ENCODE peak calls at places on chromosomes 7 and 10, in five cellular contexts. One of them, this sample, is unnamed.

GRCh38 chr7:26443761-26444160 is 152.1 kb downstream of the SNX10 start:
- DNase-seq in hippocampal formation: no peak
- DNase-seq in stimulated activated CD8-positive, alpha-beta memory T cell treated with anti-CD3 and anti-CD28 coated beads, Interleukin-2, amount 100 ng/mL, for 1 hour: no peak
- DNase-seq in effector memory CD8-positive, alpha-beta T cell: no peak
- DNase-seq in H7: no peak
- DNase-seq in this sample: no peak

GRCh38 chr10:46223064-46223480 is 63.7 kb upstream of the ANTXRL start:
- DNase-seq in stimulated activated CD8-positive, alpha-beta memory T cell treated with anti-CD3 and anti-CD28 coated beads, Interleukin-2, amount 100 ng/mL, for 1 hour: no peak
- DNase-seq in hippocampal formation: no peak
- DNase-seq in effector memory CD8-positive, alpha-beta T cell: no peak
- DNase-seq in H7: no peak
- DNase-seq in this sample: no peak

GRCh38 chr10:79376751-79377556 is 29.7 kb downstream of the PPIF start:
- DNase-seq in H7: no peak
- DNase-seq in effector memory CD8-positive, alpha-beta T cell: no peak
- DNase-seq in hippocampal formation: no peak
- DNase-seq in stimulated activated CD8-positive, alpha-beta memory T cell treated with anti-CD3 and anti-CD28 coated beads, Interleukin-2, amount 100 ng/mL, for 1 hour: no peak
- DNase-seq in this sample: no peak

GRCh38 chr10:97543025-97543546 is 29.5 kb upstream of the ANKRD2 start:
- DNase-seq in H7: peak; percentile 49
- DNase-seq in stimulated activated CD8-positive, alpha-beta memory T cell treated with anti-CD3 and anti-CD28 coated beads, Interleukin-2, amount 100 ng/mL, for 1 hour: peak; percentile 1
- DNase-seq in effector memory CD8-positive, alpha-beta T cell: no peak
- DNase-seq in hippocampal formation: peak; percentile 78
- DNase-seq in this sample: peak; percentile 96

GRCh38 chr7:66281678-66282593 is 76.8 kb downstream of the TPST1 start:
- DNase-seq in hippocampal formation: no peak
- DNase-seq in effector memory CD8-positive, alpha-beta T cell: no peak
- DNase-seq in stimulated activated CD8-positive, alpha-beta memory T cell treated with anti-CD3 and anti-CD28 coated beads, Interleukin-2, amount 100 ng/mL, for 1 hour: no peak
- DNase-seq in H7: no peak
- DNase-seq in this sample: peak; percentile 40

GRCh38 chr7:44486693-44487092 is 3.8 kb downstream of the NUDCD3 start:
- DNase-seq in stimulated activated CD8-positive, alpha-beta memory T cell treated with anti-CD3 and anti-CD28 coated beads, Interleukin-2, amount 100 ng/mL, for 1 hour: no peak
- DNase-seq in hippocampal formation: no peak
- DNase-seq in effector memory CD8-positive, alpha-beta T cell: no peak
- DNase-seq in H7: peak; percentile 15
- DNase-seq in this sample: no peak

GRCh38 chr7:43137811-43138210 is 25.4 kb downstream of the HECW1 start:
- DNase-seq in stimulated activated CD8-positive, alpha-beta memory T cell treated with anti-CD3 and anti-CD28 coated beads, Interleukin-2, amount 100 ng/mL, for 1 hour: no peak
- DNase-seq in H7: no peak
- DNase-seq in effector memory CD8-positive, alpha-beta T cell: no peak
- DNase-seq in hippocampal formation: no peak
- DNase-seq in this sample: no peak

GRCh38 chr7:78134256-78134655 is 335.7 kb downstream of the PHTF2 start:
- DNase-seq in stimulated activated CD8-positive, alpha-beta memory T cell treated with anti-CD3 and anti-CD28 coated beads, Interleukin-2, amount 100 ng/mL, for 1 hour: no peak
- DNase-seq in H7: peak; percentile 67
- DNase-seq in hippocampal formation: no peak
- DNase-seq in effector memory CD8-positive, alpha-beta T cell: no peak
- DNase-seq in this sample: peak; percentile 37

GRCh38 chr7:25622716-25623115 is 394.4 kb upstream of the NPVF start:
- DNase-seq in stimulated activated CD8-positive, alpha-beta memory T cell treated with anti-CD3 and anti-CD28 coated beads, Interleukin-2, amount 100 ng/mL, for 1 hour: no peak
- DNase-seq in effector memory CD8-positive, alpha-beta T cell: no peak
- DNase-seq in hippocampal formation: no peak
- DNase-seq in H7: no peak
- DNase-seq in this sample: no peak

GRCh38 chr7:54788664-54789063 is 29.7 kb upstream of the SEC61G start:
- DNase-seq in H7: peak; percentile 73
- DNase-seq in hippocampal formation: peak; percentile 9
- DNase-seq in stimulated activated CD8-positive, alpha-beta memory T cell treated with anti-CD3 and anti-CD28 coated beads, Interleukin-2, amount 100 ng/mL, for 1 hour: no peak
- DNase-seq in effector memory CD8-positive, alpha-beta T cell: no peak
- DNase-seq in this sample: peak; percentile 81

GRCh38 chr10:32105782-32106382 is 49.7 kb upstream of the KIF5B start:
- DNase-seq in H7: no peak
- DNase-seq in effector memory CD8-positive, alpha-beta T cell: no peak
- DNase-seq in hippocampal formation: no peak
- DNase-seq in stimulated activated CD8-positive, alpha-beta memory T cell treated with anti-CD3 and anti-CD28 coated beads, Interleukin-2, amount 100 ng/mL, for 1 hour: no peak
- DNase-seq in this sample: peak; percentile 71

GRCh38 chr10:97708976-97709745 is 4.4 kb upstream of the MARVELD1 start:
- DNase-seq in effector memory CD8-positive, alpha-beta T cell: peak; percentile 33
- DNase-seq in H7: peak; percentile 82
- DNase-seq in stimulated activated CD8-positive, alpha-beta memory T cell treated with anti-CD3 and anti-CD28 coated beads, Interleukin-2, amount 100 ng/mL, for 1 hour: no peak
- DNase-seq in hippocampal formation: peak; percentile 38
- DNase-seq in this sample: peak; percentile 64

GRCh38 chr7:2527505-2528464 is 8.2 kb downstream of the LFNG start:
- DNase-seq in H7: no peak
- DNase-seq in effector memory CD8-positive, alpha-beta T cell: peak; percentile 42
- DNase-seq in stimulated activated CD8-positive, alpha-beta memory T cell treated with anti-CD3 and anti-CD28 coated beads, Interleukin-2, amount 100 ng/mL, for 1 hour: no peak
- DNase-seq in hippocampal formation: no peak
- DNase-seq in this sample: no peak

GRCh38 chr7:16791895-16792294 is 12.9 kb downstream of the AGR2 start:
- DNase-seq in effector memory CD8-positive, alpha-beta T cell: no peak
- DNase-seq in stimulated activated CD8-positive, alpha-beta memory T cell treated with anti-CD3 and anti-CD28 coated beads, Interleukin-2, amount 100 ng/mL, for 1 hour: no peak
- DNase-seq in H7: no peak
- DNase-seq in hippocampal formation: no peak
- DNase-seq in this sample: no peak